ENCODE peak calls at places on chromosomes 6 and 20, in four cellular contexts. D, F, G and C are unnamed samples.

GRCh38 chr6:23319560-23319959 is 750.2 kb downstream of the HDGFL1 start:
- DNase-seq in F (no peak), G (no peak), D (no peak), C (no peak)

GRCh38 chr6:48615041-48615440 is 504.0 kb upstream of the PTCHD4 start:
- DNase-seq in G (no peak), D (no peak), F (no peak), C (no peak)

GRCh38 chr20:38893056-38893455 is 33.2 kb upstream of the FAM83D start:
- DNase-seq in D (no peak), G (no peak), F (no peak), C (no peak)

GRCh38 chr6:131317516-131317915 is 182.2 kb downstream of the AKAP7 start:
- DNase-seq in G (no peak), D (no peak), F (no peak), C (no peak)

GRCh38 chr20:62063981-62064787 is 1.5 kb downstream of the TAF4 start:
- DNase-seq in G (peak), F (peak), D (no peak), C (peak)

GRCh38 chr6:151904631-151905030 is 97.1 kb downstream of the ESR1 start:
- DNase-seq in G (no peak), D (no peak), F (no peak), C (no peak)

GRCh38 chr20:42530855-42531674 is 658.6 kb downstream of the PTPRT start:
- DNase-seq in D (peak), G (peak), F (peak), C (peak)

GRCh38 chr6:6414946-6415345 is 94.5 kb upstream of the F13A1 start:
- DNase-seq in F (no peak), D (no peak), G (no peak), C (no peak)

GRCh38 chr6:119138906-119139541 is 60.6 kb upstream of the FAM184A start:
- DNase-seq in D (no peak), G (no peak), F (no peak), C (no peak)

GRCh38 chr20:25720285-25720684 is 23.6 kb upstream of the ZNF337 start:
- DNase-seq in D (no peak), F (no peak), G (no peak), C (no peak)

GRCh38 chr6:112231609-112232060 is 22.7 kb downstream of the LAMA4 start:
- DNase-seq in F (no peak), D (peak), G (no peak), C (no peak)

GRCh38 chr6:143843689-143844405 is 709 bp downstream of the LTV1 start:
- DNase-seq in D (no peak), G (no peak), F (peak), C (no peak)

GRCh38 chr6:158057213-158057987 is 75.7 kb downstream of the SYNJ2 start:
- DNase-seq in G (no peak), F (no peak), D (no peak), C (no peak)

GRCh38 chr6:14804444-14805210 is 441.2 kb upstream of the JARID2 start:
- DNase-seq in G (no peak), D (no peak), F (peak), C (no peak)

GRCh38 chr6:147675281-147675680 is 166.8 kb downstream of the SAMD5 start:
- DNase-seq in F (no peak), G (no peak), D (no peak), C (no peak)

GRCh38 chr6:140193269-140193668 is 818.8 kb upstream of the CITED2 start:
- DNase-seq in G (no peak), D (no peak), F (no peak), C (no peak)

GRCh38 chr6:127148511-127148910 is 30.0 kb downstream of the RSPO3 start:
- DNase-seq in D (no peak), F (no peak), G (no peak), C (no peak)

GRCh38 chr20:21509079-21509596 is 4.7 kb downstream of the NKX2-2 start:
- DNase-seq in G (no peak), D (no peak), F (no peak), C (no peak)

GRCh38 chr20:9389321-9389720 is 125.1 kb upstream of the LAMP5 start:
- DNase-seq in D (no peak), F (no peak), G (no peak), C (no peak)

GRCh38 chr6:127404133-127404532 is 55.1 kb downstream of the KIAA0408 start:
- DNase-seq in G (no peak), F (no peak), D (no peak), C (no peak)

GRCh38 chr20:5481872-5482271 is 165.1 kb upstream of the PROKR2 start:
- DNase-seq in F (no peak), G (no peak), D (no peak), C (no peak)

GRCh38 chr6:114430534-114431124 is 87.8 kb upstream of the HS3ST5 start:
- DNase-seq in D (no peak), F (peak), G (no peak), C (no peak)

GRCh38 chr6:114437229-114437628 is 94.4 kb upstream of the HS3ST5 start:
- DNase-seq in D (no peak), F (no peak), G (no peak), C (no peak)

GRCh38 chr6:114435985-114436384 is 93.2 kb upstream of the HS3ST5 start:
- DNase-seq in D (no peak), F (no peak), G (no peak), C (no peak)

DNA sequence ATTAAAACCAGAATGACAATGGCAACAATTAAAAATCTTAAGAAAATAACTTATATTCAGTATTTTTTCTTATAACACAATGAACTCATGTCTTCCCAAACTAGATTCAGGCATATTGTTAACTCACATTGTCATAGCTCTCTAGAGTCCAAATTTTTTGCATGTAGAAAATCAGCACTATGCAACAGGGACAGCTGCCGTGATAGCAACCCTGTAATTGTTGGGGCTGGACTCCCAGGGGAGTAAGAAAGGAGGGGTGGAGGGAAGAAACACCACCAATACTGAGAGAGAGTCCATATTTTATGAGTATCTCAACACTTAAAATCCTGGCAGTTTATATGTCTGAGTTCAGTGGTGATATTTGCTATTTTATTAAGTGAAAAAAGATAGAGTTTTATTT is 89.6 kb upstream of the HS3ST5 start:
- DNase-seq in F (no peak), D (no peak), G (no peak), C (no peak)
- TF ChIP-seq ELF4 in F (no peak), D (no peak), G (no peak), C (no peak)

GRCh38 chr20:7144464-7144863 is 377.0 kb downstream of the BMP2 start:
- DNase-seq in G (no peak), F (no peak), D (no peak), C (no peak)
- TF ChIP-seq ELF4 in G (no peak), F (no peak), D (no peak), C (no peak)

DNA sequence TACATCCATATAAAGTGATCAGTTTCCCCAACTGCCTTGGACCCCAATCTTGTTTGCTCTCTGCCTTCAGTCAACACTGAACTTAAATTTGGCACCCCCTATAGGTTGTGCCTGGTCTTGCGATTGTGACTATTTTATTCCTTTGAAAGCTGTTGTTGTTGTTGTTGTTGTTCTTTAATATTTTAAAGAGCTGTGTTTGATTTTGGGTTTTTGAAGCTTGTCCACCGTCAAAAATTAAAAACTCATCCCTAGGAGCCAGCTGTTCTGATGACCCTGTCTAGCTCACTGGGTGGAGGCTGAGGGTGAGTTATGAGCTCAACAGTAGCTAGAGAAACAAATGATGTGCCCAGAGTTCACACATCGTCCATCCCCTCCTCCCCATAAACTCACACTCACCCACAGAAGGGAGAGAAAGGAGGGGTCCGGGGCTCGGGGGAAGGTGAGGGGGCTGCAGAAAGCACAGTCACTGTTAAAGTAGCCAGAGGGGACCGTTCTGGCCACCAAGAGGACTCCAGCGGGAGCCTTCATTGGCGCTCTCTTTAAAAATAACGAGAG is 4.0 kb downstream of the SIM1 start:
- DNase-seq in D (peak), F (no peak), G (peak), C (peak)
- TF ChIP-seq ELF4 in D (no peak), F (no peak), G (no peak), C (no peak)

DNA sequence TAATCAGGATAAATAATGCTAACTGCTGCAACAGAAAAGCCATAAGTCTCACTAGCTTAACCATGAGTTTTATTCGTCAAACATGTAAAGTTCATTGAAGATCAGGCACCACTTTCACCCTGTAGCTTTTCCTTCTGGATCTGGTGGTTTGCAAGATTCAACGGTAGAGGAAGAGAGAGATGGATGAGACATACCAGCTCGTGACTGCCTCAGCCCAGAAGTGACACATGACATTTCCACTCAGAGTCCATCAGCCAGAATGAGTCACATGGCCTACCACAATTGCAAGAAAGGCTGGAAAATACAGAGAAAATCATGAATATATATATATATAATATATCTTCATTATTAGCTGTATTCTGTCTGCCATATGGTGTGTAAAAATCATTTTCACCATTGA is 29.0 kb downstream of the SPTLC3 start:
- DNase-seq in D (no peak), G (no peak), F (no peak), C (no peak)
- TF ChIP-seq ELF4 in D (no peak), G (no peak), F (no peak), C (no peak)

DNA sequence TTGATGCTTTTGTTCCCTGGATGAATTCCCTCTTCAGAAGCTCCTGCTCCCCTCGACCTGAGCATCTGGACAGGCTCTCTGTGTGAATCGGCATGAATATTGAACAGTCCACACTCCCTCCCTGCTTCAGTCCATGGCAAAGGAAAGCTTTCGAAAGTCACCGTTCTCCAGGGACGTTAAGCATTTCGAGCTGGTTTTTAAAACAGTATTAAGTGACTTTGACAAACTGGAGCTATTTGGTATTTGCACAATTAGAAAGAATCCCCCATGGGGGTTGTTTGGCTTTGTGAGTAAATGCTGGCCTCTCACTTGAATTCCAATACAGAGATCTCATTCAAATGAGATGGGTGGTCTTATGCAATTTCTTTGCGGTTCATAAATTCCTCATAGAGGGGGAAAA is 85.3 kb upstream of the TIAM2 start:
- DNase-seq in G (no peak), D (no peak), F (no peak), C (no peak)
- TF ChIP-seq ELF4 in G (no peak), D (no peak), F (no peak), C (no peak)

GRCh38 chr20:41173161-41173721 is 35.9 kb downstream of the PLCG1 start:
- DNase-seq in G (peak), F (peak), D (peak), C (peak)

GRCh38 chr20:41172296-41173140 is 35.2 kb downstream of the PLCG1 start:
- DNase-seq in G (no peak), F (no peak), D (no peak), C (peak)

GRCh38 chr20:41174373-41174772 is 37.0 kb downstream of the PLCG1 start:
- DNase-seq in G (no peak), F (no peak), D (no peak), C (no peak)

GRCh38 chr20:41174782-41175181 is 37.4 kb downstream of the PLCG1 start:
- DNase-seq in G (no peak), D (no peak), F (no peak), C (peak)

DNA sequence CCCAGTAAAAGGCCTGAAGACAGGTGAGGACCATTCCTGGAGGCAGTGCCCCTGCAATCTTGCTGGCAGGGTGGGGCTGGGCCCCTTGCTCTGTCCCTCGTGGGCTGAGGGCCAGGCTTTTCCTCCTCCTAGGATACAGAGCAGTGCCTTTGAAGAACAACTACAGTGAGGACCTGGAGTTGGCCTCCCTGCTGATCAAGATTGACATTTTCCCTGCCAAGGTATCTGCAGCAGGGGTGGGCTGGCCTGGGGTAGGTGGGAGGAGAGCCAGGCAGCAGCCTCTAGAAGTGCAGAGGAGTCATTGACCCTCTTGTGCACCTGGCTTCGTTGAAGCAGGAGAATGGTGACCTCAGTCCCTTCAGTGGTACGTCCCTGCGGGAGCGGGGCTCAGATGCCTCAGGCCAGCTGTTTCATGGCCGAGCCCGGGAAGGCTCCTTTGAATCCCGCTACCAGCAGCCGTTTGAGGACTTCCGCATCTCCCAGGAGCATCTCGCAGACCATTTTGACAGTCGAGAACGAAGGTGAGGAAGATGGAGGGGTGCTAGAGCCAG is 36.5 kb downstream of the PLCG1 start:
- DNase-seq in D (no peak), F (no peak), G (no peak), C (no peak)
- TF ChIP-seq ELF4 in D (no peak), F (no peak), G (no peak), C (no peak)

DNA sequence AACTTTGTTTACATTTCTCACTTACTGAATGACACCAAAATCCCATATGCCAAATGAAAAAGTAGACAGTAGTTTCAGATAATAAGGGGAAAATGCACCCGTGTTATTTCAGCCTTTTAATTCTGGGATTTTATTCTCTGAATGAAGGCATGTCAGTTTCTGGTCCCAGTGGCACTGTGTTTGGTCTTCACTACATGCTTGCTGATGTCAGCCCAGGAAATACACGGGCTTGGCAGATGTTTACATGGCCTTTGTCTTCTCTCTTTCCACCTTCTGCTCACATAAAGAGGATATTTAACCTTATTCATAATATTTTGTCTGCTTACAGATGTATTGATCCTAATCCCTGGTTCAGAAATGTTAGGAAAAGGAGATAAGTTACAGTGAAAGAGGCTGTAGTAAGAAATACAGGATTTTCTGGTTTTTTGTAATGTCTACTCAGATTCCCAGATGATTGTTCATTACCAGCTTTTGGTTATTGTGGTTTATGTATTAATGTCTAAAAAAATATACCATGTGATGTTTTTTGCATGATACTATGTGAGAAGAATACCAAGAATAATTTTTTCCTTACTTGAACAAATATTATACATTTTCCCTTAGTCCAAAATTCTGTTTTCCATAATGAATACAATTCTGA is 27.7 kb downstream of the DSE start:
- DNase-seq in F (no peak), G (no peak), D (no peak), C (no peak)
- TF ChIP-seq ELF4 in F (no peak), G (no peak), D (no peak), C (no peak)

GRCh38 chr6:122789862-122790739 is 1.0 kb downstream of the SMPDL3A start:
- DNase-seq in D (no peak), F (no peak), G (peak), C (peak)
- TF ChIP-seq ELF4 in D (no peak), F (no peak), G (no peak), C (no peak)

DNA sequence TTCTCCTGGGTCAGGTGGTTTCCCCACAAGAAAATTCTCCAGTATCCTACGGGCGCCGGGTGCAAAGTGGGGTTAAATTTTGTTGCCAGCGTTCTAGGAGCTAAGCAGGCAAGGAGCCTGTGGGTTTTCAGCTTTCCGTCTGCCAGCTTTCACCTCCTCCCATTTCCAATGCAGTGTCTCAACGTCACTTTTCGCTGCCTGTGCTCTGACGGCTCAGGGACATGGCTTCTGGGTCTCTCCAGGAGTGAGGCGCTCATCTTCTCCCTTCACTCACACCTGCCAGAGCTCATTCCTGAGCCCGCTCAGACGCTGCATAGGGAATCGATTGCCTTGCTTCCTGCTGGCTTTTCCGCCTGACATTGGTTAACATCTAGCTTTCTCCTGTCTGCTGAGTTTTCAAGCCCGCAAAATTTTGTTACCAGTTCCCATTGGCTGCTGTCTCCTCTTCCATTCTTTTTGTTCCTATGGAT is 7.3 kb upstream of the NAA20 start:
- DNase-seq in F (peak), G (no peak), D (no peak), C (peak)
- TF ChIP-seq ELF4 in F (no peak), G (no peak), D (no peak), C (no peak)

GRCh38 chr6:134628154-134628553 is 310.2 kb upstream of the SGK1 start:
- DNase-seq in F (no peak), G (no peak), D (no peak), C (no peak)

GRCh38 chr6:134630468-134631180 is 312.7 kb upstream of the SGK1 start:
- DNase-seq in G (no peak), F (no peak), D (no peak), C (no peak)

GRCh38 chr6:134631398-134631924 is 313.5 kb upstream of the SGK1 start:
- DNase-seq in G (no peak), D (no peak), F (no peak), C (no peak)

GRCh38 chr6:134634952-134635351 is 314.9 kb downstream of the ALDH8A1 start:
- DNase-seq in F (no peak), D (no peak), G (no peak), C (no peak)

GRCh38 chr6:134632034-134632433 is 314.1 kb upstream of the SGK1 start:
- DNase-seq in D (no peak), G (no peak), F (no peak), C (no peak)
- TF ChIP-seq ELF4 in D (no peak), G (no peak), F (no peak), C (no peak)